ENCODE peak calls at places on chromosomes 16 and 17, in seven cellular contexts. One of them, this sample, is unnamed.

GRCh38 chr17:7294614-7295153 is at the start of gene YBX2:
- DNase-seq in B cell: peak; percentile 60
- DNase-seq in activated CD8-positive, alpha-beta memory T cell treated with anti-CD3 and anti-CD28 coated beads for 1 hour: peak; percentile 56
- DNase-seq in heart right ventricle: peak; percentile 66
- DNase-seq in Karpas-422: peak; percentile 46
- DNase-seq in body of pancreas: peak; percentile 86
- DNase-seq in MCF 10A: peak; percentile 74
- DNase-seq in this sample: peak; percentile 81

GRCh38 chr16:27284865-27285675 is 16.5 kb upstream of the NSMCE1 start:
- DNase-seq in MCF 10A: no peak
- DNase-seq in body of pancreas: no peak
- DNase-seq in B cell: no peak
- DNase-seq in Karpas-422: no peak
- DNase-seq in activated CD8-positive, alpha-beta memory T cell treated with anti-CD3 and anti-CD28 coated beads for 1 hour: no peak
- DNase-seq in heart right ventricle: no peak
- DNase-seq in this sample: no peak

GRCh38 chr17:12983986-12984932 is 33.6 kb downstream of the ELAC2 start:
- DNase-seq in B cell: no peak
- DNase-seq in Karpas-422: peak; percentile 67
- DNase-seq in body of pancreas: peak; percentile 45
- DNase-seq in MCF 10A: peak; percentile 35
- DNase-seq in heart right ventricle: peak; percentile 54
- DNase-seq in activated CD8-positive, alpha-beta memory T cell treated with anti-CD3 and anti-CD28 coated beads for 1 hour: no peak
- DNase-seq in this sample: no peak

GRCh38 chr16:14491831-14492529 is 138.1 kb downstream of the PARN start:
- DNase-seq in activated CD8-positive, alpha-beta memory T cell treated with anti-CD3 and anti-CD28 coated beads for 1 hour: no peak
- DNase-seq in heart right ventricle: no peak
- DNase-seq in MCF 10A: no peak
- DNase-seq in Karpas-422: no peak
- DNase-seq in B cell: no peak
- DNase-seq in body of pancreas: peak; percentile 37
- DNase-seq in this sample: no peak

GRCh38 chr17:54537656-54538055 is 363.0 kb upstream of the TOM1L1 start:
- DNase-seq in activated CD8-positive, alpha-beta memory T cell treated with anti-CD3 and anti-CD28 coated beads for 1 hour: no peak
- DNase-seq in MCF 10A: no peak
- DNase-seq in body of pancreas: no peak
- DNase-seq in heart right ventricle: no peak
- DNase-seq in B cell: no peak
- DNase-seq in Karpas-422: no peak
- DNase-seq in this sample: no peak

GRCh38 chr17:64118452-64118979 is 11.4 kb downstream of the ERN1 start:
- DNase-seq in heart right ventricle: peak; percentile 48
- DNase-seq in body of pancreas: peak; percentile 82
- DNase-seq in Karpas-422: no peak
- DNase-seq in activated CD8-positive, alpha-beta memory T cell treated with anti-CD3 and anti-CD28 coated beads for 1 hour: no peak
- DNase-seq in MCF 10A: peak; percentile 76
- DNase-seq in B cell: no peak
- DNase-seq in this sample: peak; percentile 42

GRCh38 chr17:39722965-39723848 is 7.1 kb downstream of the MIEN1 start:
- DNase-seq in B cell: no peak
- DNase-seq in activated CD8-positive, alpha-beta memory T cell treated with anti-CD3 and anti-CD28 coated beads for 1 hour: no peak
- DNase-seq in Karpas-422: peak; percentile 85
- DNase-seq in body of pancreas: no peak
- DNase-seq in MCF 10A: no peak
- DNase-seq in heart right ventricle: no peak
- DNase-seq in this sample: peak; percentile 47

GRCh38 chr17:17840751-17841591 is 4.2 kb upstream of the SREBF1 start:
- DNase-seq in heart right ventricle: no peak
- DNase-seq in B cell: no peak
- DNase-seq in body of pancreas: no peak
- DNase-seq in MCF 10A: peak; percentile 81
- DNase-seq in activated CD8-positive, alpha-beta memory T cell treated with anti-CD3 and anti-CD28 coated beads for 1 hour: no peak
- DNase-seq in Karpas-422: peak; percentile 57
- DNase-seq in this sample: no peak

This sample was measured in NAMALWA.